ENCODE peak calls at places on chromosomes 6 and 20, in five cellular contexts. V is stimulated activated CD8-positive, alpha-beta memory T cell treated with anti-CD3 and anti-CD28 coated beads, Interleukin-15, amount 100 ng/mL, for 4 hours; W is RCC 7860; Z is left colon; C is right lobe of liver. J is an unnamed sample.

GRCh38 chr6:57307850-57308249 is 9.6 kb upstream of the PRIM2 start:
- DNase-seq in V (no peak), W (no peak), Z (no peak), C (no peak), J (no peak)

GRCh38 chr6:25456656-25457055 is 177.5 kb downstream of the CARMIL1 start:
- DNase-seq in V (no peak), W (peak), Z (no peak), C (no peak), J (no peak)

GRCh38 chr20:34012735-34013134 is 19.0 kb downstream of the RALY start:
- DNase-seq in V (no peak), W (no peak), Z (no peak), C (no peak), J (no peak)

GRCh38 chr20:35952480-35953410 is 1.6 kb downstream of the SCAND1 start:
- DNase-seq in V (no peak), W (no peak), Z (peak), C (no peak), J (peak)

GRCh38 chr20:36791862-36792261 is 18.3 kb upstream of the DSN1 start:
- DNase-seq in V (no peak), W (no peak), Z (no peak), C (no peak), J (no peak)

GRCh38 chr20:20364747-20365558 is 3.0 kb upstream of the INSM1 start:
- DNase-seq in V (no peak), W (no peak), Z (no peak), C (no peak), J (no peak)

GRCh38 chr6:87473419-87473903 is 687 bp downstream of the SLC35A1 start:
- DNase-seq in V (no peak), W (peak), Z (peak), C (no peak), J (peak)

GRCh38 chr6:46191961-46192360 is 21.2 kb upstream of the ENPP5 start:
- DNase-seq in V (no peak), W (peak), Z (no peak), C (no peak), J (no peak)

GRCh38 chr20:54044156-54044555 is 26.2 kb downstream of the BCAS1 start:
- DNase-seq in V (no peak), W (peak), Z (no peak), C (no peak), J (no peak)

GRCh38 chr20:32456869-32457421 is 98.8 kb downstream of the ASXL1 start:
- DNase-seq in V (no peak), W (peak), Z (no peak), C (no peak), J (no peak)

GRCh38 chr6:95227301-95227700 is 350.0 kb upstream of the MANEA start:
- DNase-seq in V (no peak), W (no peak), Z (no peak), C (no peak), J (no peak)

GRCh38 chr6:100134703-100135102 is 140.7 kb upstream of the MCHR2 start:
- DNase-seq in V (no peak), W (no peak), Z (no peak), C (no peak), J (no peak)

GRCh38 chr20:23520185-23520584 is 29.3 kb downstream of the CST8 start:
- DNase-seq in V (no peak), W (peak), Z (no peak), C (no peak), J (no peak)